ENCODE peak calls at places on chromosomes 13 and 19, in ten cellular contexts. N is naive thymus-derived CD4-positive, alpha-beta T cell; W is activated CD4-positive, alpha-beta T cell treated with anti-CD3 and anti-CD28 coated beads, Interleukin-2, amount 50 U/mL, for 24 hours; T is neural crest cell; F is substantia nigra; R is RKO; Z is neural progenitor cell; L is adipocyte; S is IMR-90; I is omental fat pad. P is an unnamed sample.

GRCh38 chr13:48194392-48194754 is 38.6 kb upstream of the ITM2B start:
- DNase-seq in S (no peak), T (no peak), I (no peak), N (no peak), Z (no peak), L (no peak), F (no peak), W (no peak), R (no peak), P (no peak)

GRCh38 chr13:113756441-113757097 is 2.5 kb upstream of the TMEM255B start:
- DNase-seq in T (no peak), N (no peak), L (no peak), S (peak), R (no peak), F (no peak), Z (no peak), I (no peak), W (no peak), P (no peak)

GRCh38 chr13:19763618-19764017 is 19.1 kb downstream of the PSPC1 start:
- DNase-seq in T (no peak), I (no peak), Z (no peak), S (no peak), L (no peak), W (no peak), N (no peak), R (no peak), F (no peak), P (no peak)

GRCh38 chr19:47057328-47057727 is 8.9 kb upstream of the TMEM160 start:
- DNase-seq in R (no peak), W (no peak), I (no peak), Z (no peak), S (peak), T (no peak), F (no peak), N (no peak), L (peak), P (no peak)

GRCh38 chr13:44713793-44714469 is 137.8 kb upstream of the TSC22D1 start:
- DNase-seq in T (no peak), F (no peak), Z (no peak), I (no peak), L (peak), R (peak), S (peak), N (no peak), W (no peak), P (peak)

GRCh38 chr19:33998739-33999345 is 173.5 kb upstream of the LSM14A start:
- DNase-seq in L (peak), W (no peak), R (no peak), N (no peak), F (no peak), T (no peak), I (no peak), S (no peak), Z (no peak), P (peak)

GRCh38 chr19:2477732-2478191 is 1.8 kb downstream of the GADD45B start:
- DNase-seq in L (peak), F (no peak), N (no peak), I (no peak), Z (no peak), W (no peak), T (no peak), S (peak), R (no peak), P (peak)

GRCh38 chr13:61414686-61415664 is 674 bp downstream of the PCDH20 start:
- DNase-seq in R (no peak), T (peak), Z (peak), S (no peak), F (no peak), W (no peak), N (no peak), I (no peak), L (peak), P (no peak)

GRCh38 chr13:93455881-93456280 is 229.3 kb downstream of the GPC6 start:
- DNase-seq in I (no peak), W (no peak), L (no peak), N (no peak), T (no peak), S (no peak), R (no peak), F (no peak), Z (no peak), P (no peak)

GRCh38 chr19:29643361-29643935 is 21.8 kb upstream of the PLEKHF1 start:
- DNase-seq in F (no peak), L (no peak), Z (no peak), T (no peak), N (no peak), S (no peak), W (no peak), R (no peak), I (no peak), P (no peak)

GRCh38 chr13:37313383-37313782 is 207.9 kb upstream of the CSNK1A1L start:
- DNase-seq in N (no peak), Z (no peak), L (peak), T (no peak), R (no peak), I (no peak), W (no peak), F (no peak), S (peak), P (no peak)

GRCh38 chr19:35710784-35711723 is 6.7 kb downstream of the ZBTB32 start:
- DNase-seq in I (no peak), L (no peak), W (peak), F (no peak), Z (no peak), R (no peak), T (no peak), N (no peak), S (no peak), P (no peak)

GRCh38 chr13:113874579-113875428 is 10.9 kb upstream of the GAS6 start:
- DNase-seq in W (no peak), S (no peak), T (no peak), N (no peak), R (no peak), F (no peak), Z (no peak), L (no peak), I (no peak), P (peak)

GRCh38 chr19:52570005-52570861 is at the start of gene ZNF701:
- DNase-seq in W (peak), S (peak), Z (peak), F (peak), R (no peak), N (peak), I (peak), L (peak), T (peak), P (peak)